ENCODE peak calls at places on chromosomes 5 and 9, in five cellular contexts. One of them, this sample, is unnamed.

GRCh38 chr9:5089737-5090136 is 95.7 kb downstream of the INSL6 start:
- DNase-seq in PC-3: no peak
- DNase-seq in left ventricle myocardium inferior: no peak
- DNase-seq in brain microvascular endothelial cell: no peak
- DNase-seq in ovary: no peak
- DNase-seq in this sample: no peak

GRCh38 chr5:180212363-180213255 is 3.6 kb upstream of the RASGEF1C start:
- DNase-seq in ovary: no peak
- DNase-seq in brain microvascular endothelial cell: no peak
- DNase-seq in PC-3: peak
- DNase-seq in left ventricle myocardium inferior: no peak
- DNase-seq in this sample: no peak

GRCh38 chr5:148469446-148470062 is 85.8 kb downstream of the FBXO38 start:
- DNase-seq in PC-3: peak
- DNase-seq in brain microvascular endothelial cell: peak
- DNase-seq in left ventricle myocardium inferior: peak
- DNase-seq in ovary: no peak
- DNase-seq in this sample: peak

GRCh38 chr9:123678038-123678877 is 251.7 kb downstream of the DENND1A start:
- DNase-seq in ovary: no peak
- DNase-seq in PC-3: peak
- DNase-seq in left ventricle myocardium inferior: no peak
- DNase-seq in brain microvascular endothelial cell: no peak
- DNase-seq in this sample: no peak

GRCh38 chr5:55994502-55994997 is at the start of gene IL6ST:
- DNase-seq in ovary: no peak
- DNase-seq in left ventricle myocardium inferior: no peak
- DNase-seq in brain microvascular endothelial cell: peak
- DNase-seq in PC-3: peak
- DNase-seq in this sample: peak

GRCh38 chr5:31987985-31988710 is 186.0 kb downstream of the GOLPH3 start:
- DNase-seq in PC-3: peak
- DNase-seq in brain microvascular endothelial cell: peak
- DNase-seq in ovary: no peak
- DNase-seq in left ventricle myocardium inferior: no peak
- DNase-seq in this sample: peak

GRCh38 chr5:65902104-65902503 is 24.3 kb upstream of the ERBIN start:
- DNase-seq in brain microvascular endothelial cell: no peak
- DNase-seq in ovary: no peak
- DNase-seq in PC-3: no peak
- DNase-seq in left ventricle myocardium inferior: no peak
- DNase-seq in this sample: no peak

GRCh38 chr9:121551985-121552753 is 52.5 kb upstream of the GGTA1 start:
- DNase-seq in PC-3: no peak
- DNase-seq in brain microvascular endothelial cell: no peak
- DNase-seq in left ventricle myocardium inferior: no peak
- DNase-seq in ovary: no peak
- DNase-seq in this sample: no peak

GRCh38 chr9:479316-479715 is 264.7 kb downstream of the DOCK8 start:
- DNase-seq in left ventricle myocardium inferior: no peak
- DNase-seq in PC-3: peak
- DNase-seq in brain microvascular endothelial cell: no peak
- DNase-seq in ovary: no peak
- DNase-seq in this sample: no peak

GRCh38 chr9:477146-477545 is 262.5 kb downstream of the DOCK8 start:
- DNase-seq in PC-3: peak
- DNase-seq in brain microvascular endothelial cell: no peak
- DNase-seq in ovary: no peak
- DNase-seq in left ventricle myocardium inferior: no peak
- DNase-seq in this sample: no peak

GRCh38 chr9:482736-483135 is 268.1 kb downstream of the DOCK8 start:
- DNase-seq in PC-3: no peak
- DNase-seq in brain microvascular endothelial cell: no peak
- DNase-seq in ovary: no peak
- DNase-seq in left ventricle myocardium inferior: no peak
- DNase-seq in this sample: no peak

GRCh38 chr9:479951-480350 is 265.3 kb downstream of the DOCK8 start:
- DNase-seq in PC-3: no peak
- DNase-seq in ovary: no peak
- DNase-seq in brain microvascular endothelial cell: no peak
- DNase-seq in left ventricle myocardium inferior: no peak
- DNase-seq in this sample: no peak
- H3K4me3 ChIP-seq in PC-3: no peak
- H3K4me3 ChIP-seq in ovary: no peak
- H3K4me3 ChIP-seq in brain microvascular endothelial cell: no peak
- H3K4me3 ChIP-seq in left ventricle myocardium inferior: no peak
- H3K4me3 ChIP-seq in this sample: no peak

GRCh38 chr5:151274666-151275065 is 21.7 kb downstream of the GM2A start:
- DNase-seq in PC-3: peak
- DNase-seq in ovary: no peak
- DNase-seq in brain microvascular endothelial cell: no peak
- DNase-seq in left ventricle myocardium inferior: no peak
- DNase-seq in this sample: no peak

GRCh38 chr5:151275803-151276202 is 22.8 kb downstream of the GM2A start:
- DNase-seq in left ventricle myocardium inferior: no peak
- DNase-seq in ovary: no peak
- DNase-seq in PC-3: no peak
- DNase-seq in brain microvascular endothelial cell: no peak
- DNase-seq in this sample: no peak

GRCh38 chr5:151280443-151280842 is 23.1 kb downstream of the SLC36A3 start:
- DNase-seq in PC-3: no peak
- DNase-seq in ovary: no peak
- DNase-seq in left ventricle myocardium inferior: no peak
- DNase-seq in brain microvascular endothelial cell: no peak
- DNase-seq in this sample: no peak

GRCh38 chr5:151281001-151281639 is 22.4 kb downstream of the SLC36A3 start:
- DNase-seq in left ventricle myocardium inferior: no peak
- DNase-seq in ovary: no peak
- DNase-seq in brain microvascular endothelial cell: no peak
- DNase-seq in PC-3: peak
- DNase-seq in this sample: no peak

GRCh38 chr5:151278845-151279244 is 24.7 kb downstream of the SLC36A3 start:
- DNase-seq in brain microvascular endothelial cell: no peak
- DNase-seq in PC-3: no peak
- DNase-seq in left ventricle myocardium inferior: no peak
- DNase-seq in ovary: no peak
- DNase-seq in this sample: no peak
- H3K4me3 ChIP-seq in brain microvascular endothelial cell: no peak
- H3K4me3 ChIP-seq in PC-3: no peak
- H3K4me3 ChIP-seq in left ventricle myocardium inferior: no peak
- H3K4me3 ChIP-seq in ovary: no peak
- H3K4me3 ChIP-seq in this sample: no peak

DNA sequence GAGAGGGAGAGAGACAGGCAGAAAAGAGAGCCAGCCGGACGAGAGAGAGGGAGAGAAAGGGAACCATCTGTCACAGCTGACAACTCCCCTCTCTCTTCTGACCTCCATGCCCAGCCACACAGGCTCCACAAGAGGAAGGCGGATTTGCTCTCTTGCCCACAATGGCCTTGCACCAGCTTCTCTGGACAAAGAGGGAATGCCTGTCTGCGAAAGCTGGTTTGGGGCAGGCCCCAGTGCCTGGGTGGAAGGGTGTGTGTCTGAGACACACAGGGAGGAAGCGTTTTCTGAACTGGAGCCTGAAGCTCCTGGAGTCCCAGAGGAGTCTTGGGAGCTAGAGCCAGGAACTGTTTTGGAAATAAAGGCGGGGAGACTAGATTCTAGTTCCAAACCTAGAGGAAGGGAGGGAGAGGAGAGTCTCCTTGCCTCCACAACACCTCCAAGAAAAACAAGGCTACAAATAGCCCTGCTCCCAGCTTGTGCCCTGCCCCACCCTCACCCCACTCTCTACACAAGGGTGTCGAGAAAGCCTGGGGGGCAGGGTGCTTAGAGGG is 12.5 kb downstream of the C1QTNF2 start:
- DNase-seq in brain microvascular endothelial cell: no peak
- DNase-seq in ovary: peak
- DNase-seq in left ventricle myocardium inferior: peak
- DNase-seq in PC-3: no peak
- DNase-seq in this sample: no peak
- H3K4me3 ChIP-seq in brain microvascular endothelial cell: no peak
- H3K4me3 ChIP-seq in ovary: no peak
- H3K4me3 ChIP-seq in left ventricle myocardium inferior: peak
- H3K4me3 ChIP-seq in PC-3: no peak
- H3K4me3 ChIP-seq in this sample: no peak

DNA sequence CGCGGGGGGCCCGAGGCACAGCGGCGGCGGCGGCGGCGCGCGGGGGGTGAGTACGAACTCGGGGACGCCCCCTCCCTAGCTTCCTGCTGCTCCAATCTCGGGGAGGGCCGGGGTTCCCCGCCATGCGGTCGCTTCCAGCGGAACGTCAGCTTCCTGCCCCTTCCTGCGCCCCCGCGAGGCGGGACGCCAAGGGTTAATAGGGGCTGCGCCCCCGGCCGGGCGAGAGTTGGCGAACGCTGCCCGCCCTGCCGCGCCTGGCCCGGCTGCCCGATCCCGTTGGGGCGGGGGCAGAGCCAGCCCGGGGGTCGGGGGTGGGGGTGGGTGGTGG is 594 bp downstream of the COL27A1 start:
- DNase-seq in left ventricle myocardium inferior: no peak
- DNase-seq in ovary: peak
- DNase-seq in PC-3: no peak
- DNase-seq in brain microvascular endothelial cell: no peak
- DNase-seq in this sample: no peak
- H3K4me3 ChIP-seq in left ventricle myocardium inferior: peak
- H3K4me3 ChIP-seq in ovary: peak
- H3K4me3 ChIP-seq in PC-3: peak
- H3K4me3 ChIP-seq in brain microvascular endothelial cell: peak
- H3K4me3 ChIP-seq in this sample: peak

GRCh38 chr5:141681695-141682641 is at the start of gene ARAP3:
- DNase-seq in left ventricle myocardium inferior: peak
- DNase-seq in ovary: peak
- DNase-seq in brain microvascular endothelial cell: peak
- DNase-seq in PC-3: peak
- DNase-seq in this sample: peak

GRCh38 chr5:141681295-141681694 is 735 bp downstream of the ARAP3 start:
- DNase-seq in left ventricle myocardium inferior: no peak
- DNase-seq in PC-3: no peak
- DNase-seq in brain microvascular endothelial cell: no peak
- DNase-seq in ovary: no peak
- DNase-seq in this sample: no peak

GRCh38 chr5:141680751-141681201 is 1.3 kb downstream of the ARAP3 start:
- DNase-seq in left ventricle myocardium inferior: peak
- DNase-seq in PC-3: peak
- DNase-seq in ovary: no peak
- DNase-seq in brain microvascular endothelial cell: peak
- DNase-seq in this sample: no peak

GRCh38 chr5:141677415-141677814 is 4.6 kb downstream of the ARAP3 start:
- DNase-seq in PC-3: peak
- DNase-seq in left ventricle myocardium inferior: no peak
- DNase-seq in brain microvascular endothelial cell: no peak
- DNase-seq in ovary: no peak
- DNase-seq in this sample: no peak

GRCh38 chr5:141680178-141680577 is 1.9 kb downstream of the ARAP3 start:
- DNase-seq in left ventricle myocardium inferior: no peak
- DNase-seq in ovary: no peak
- DNase-seq in PC-3: no peak
- DNase-seq in brain microvascular endothelial cell: no peak
- DNase-seq in this sample: no peak
- H3K4me3 ChIP-seq in left ventricle myocardium inferior: peak
- H3K4me3 ChIP-seq in ovary: no peak
- H3K4me3 ChIP-seq in PC-3: no peak
- H3K4me3 ChIP-seq in brain microvascular endothelial cell: no peak
- H3K4me3 ChIP-seq in this sample: no peak

GRCh38 chr5:176692326-176692725 is 45.0 kb downstream of the TSPAN17 start:
- DNase-seq in ovary: no peak
- DNase-seq in left ventricle myocardium inferior: no peak
- DNase-seq in brain microvascular endothelial cell: no peak
- DNase-seq in PC-3: no peak
- DNase-seq in this sample: no peak
- H3K4me3 ChIP-seq in ovary: no peak
- H3K4me3 ChIP-seq in left ventricle myocardium inferior: no peak
- H3K4me3 ChIP-seq in brain microvascular endothelial cell: no peak
- H3K4me3 ChIP-seq in PC-3: no peak
- H3K4me3 ChIP-seq in this sample: no peak

DNA sequence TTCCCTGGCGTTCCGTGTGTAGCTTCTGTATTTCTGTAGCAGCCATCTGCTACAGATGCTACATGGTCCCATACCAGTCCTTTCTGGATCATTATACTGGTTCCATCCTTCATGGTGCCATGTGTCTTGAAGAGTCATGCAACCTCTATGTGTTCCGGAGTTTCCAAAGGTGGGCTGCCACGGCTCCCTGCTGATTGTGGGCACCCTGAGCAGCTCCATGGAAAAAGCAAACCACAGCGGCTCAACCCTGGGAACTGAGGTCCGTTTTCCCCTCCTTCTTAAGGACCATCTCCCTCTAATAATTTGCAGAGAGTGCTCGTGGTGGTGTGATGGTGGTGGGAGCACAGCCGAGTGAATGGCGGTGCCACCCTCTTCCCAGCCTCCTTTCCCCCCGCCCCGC is 600.4 kb downstream of the CCDC171 start:
- DNase-seq in brain microvascular endothelial cell: no peak
- DNase-seq in left ventricle myocardium inferior: no peak
- DNase-seq in PC-3: no peak
- DNase-seq in ovary: no peak
- DNase-seq in this sample: no peak
- H3K4me3 ChIP-seq in brain microvascular endothelial cell: no peak
- H3K4me3 ChIP-seq in left ventricle myocardium inferior: no peak
- H3K4me3 ChIP-seq in PC-3: no peak
- H3K4me3 ChIP-seq in ovary: no peak
- H3K4me3 ChIP-seq in this sample: no peak

GRCh38 chr5:68295772-68296171 is 80.2 kb downstream of the PIK3R1 start:
- DNase-seq in ovary: no peak
- DNase-seq in PC-3: peak
- DNase-seq in left ventricle myocardium inferior: no peak
- DNase-seq in brain microvascular endothelial cell: no peak
- DNase-seq in this sample: no peak

GRCh38 chr5:68289576-68289975 is 74.0 kb downstream of the PIK3R1 start:
- DNase-seq in PC-3: no peak
- DNase-seq in brain microvascular endothelial cell: no peak
- DNase-seq in left ventricle myocardium inferior: no peak
- DNase-seq in ovary: no peak
- DNase-seq in this sample: no peak

GRCh38 chr5:68288756-68289134 is 73.2 kb downstream of the PIK3R1 start:
- DNase-seq in brain microvascular endothelial cell: no peak
- DNase-seq in left ventricle myocardium inferior: peak
- DNase-seq in ovary: no peak
- DNase-seq in PC-3: peak
- DNase-seq in this sample: no peak

GRCh38 chr5:68290260-68290674 is 74.7 kb downstream of the PIK3R1 start:
- DNase-seq in ovary: peak
- DNase-seq in PC-3: no peak
- DNase-seq in left ventricle myocardium inferior: peak
- DNase-seq in brain microvascular endothelial cell: peak
- DNase-seq in this sample: peak

GRCh38 chr5:68292316-68292715 is 76.8 kb downstream of the PIK3R1 start:
- DNase-seq in left ventricle myocardium inferior: no peak
- DNase-seq in ovary: no peak
- DNase-seq in brain microvascular endothelial cell: peak
- DNase-seq in PC-3: no peak
- DNase-seq in this sample: peak
- H3K4me3 ChIP-seq in left ventricle myocardium inferior: peak
- H3K4me3 ChIP-seq in ovary: peak
- H3K4me3 ChIP-seq in brain microvascular endothelial cell: no peak
- H3K4me3 ChIP-seq in PC-3: no peak
- H3K4me3 ChIP-seq in this sample: no peak

This sample was measured in astrocyte of the spinal cord.